ENCODE peak calls at places on chromosome 19, in four cellular contexts. M is amniotic epithelial cell; B is stimulated activated CD4-positive, alpha-beta T cell treated with anti-CD3 and anti-CD28 coated beads, Interleukin-1b, Interleukin-23, amount 100 ng/mL, for 4 hours; E is KG1. C is an unnamed sample.

GRCh38 chr19:45271098-45271497 is 20.0 kb downstream of the MARK4 start:
- DNase-seq in M (no peak), B (no peak), E (no peak), C (no peak)

GRCh38 chr19:18701250-18701608 is 17.7 kb downstream of the CRTC1 start:
- DNase-seq in M (no peak), B (no peak), E (no peak), C (no peak)

GRCh38 chr19:4108767-4109625 is 14.9 kb downstream of the MAP2K2 start:
- DNase-seq in M (no peak), B (no peak), E (peak; percentile 66), C (peak; percentile 59)

GRCh38 chr19:18804643-18805042 is 13.5 kb upstream of the COMP start:
- DNase-seq in M (no peak), B (no peak), E (no peak), C (no peak)

GRCh38 chr19:16446108-16447014 is 25.4 kb downstream of the EPS15L1 start:
- DNase-seq in M (no peak), B (no peak), E (no peak), C (no peak)

GRCh38 chr19:12766051-12766521 is 9.3 kb downstream of the HOOK2 start:
- DNase-seq in M (peak; percentile 70), B (peak; percentile 73), E (peak; percentile 42), C (peak; percentile 57)

GRCh38 chr19:4337906-4338440 is 654 bp downstream of the STAP2 start:
- DNase-seq in M (peak; percentile 15), B (no peak), E (no peak), C (no peak)

GRCh38 chr19:5968431-5969373 is 9.2 kb downstream of the RANBP3 start:
- DNase-seq in M (no peak), B (no peak), E (no peak), C (no peak)

GRCh38 chr19:6766357-6767080 is 716 bp downstream of the SH2D3A start:
- DNase-seq in M (no peak), B (no peak), E (no peak), C (no peak)

GRCh38 chr19:18672606-18673337 is 10.7 kb upstream of the CRTC1 start:
- DNase-seq in M (peak; percentile 35), B (no peak), E (no peak), C (no peak)

GRCh38 chr19:47089767-47090350 is 23.7 kb downstream of the ZC3H4 start:
- DNase-seq in M (no peak), B (no peak), E (no peak), C (no peak)

GRCh38 chr19:55676889-55677505 is 2.0 kb downstream of the EPN1 start:
- DNase-seq in M (no peak), B (no peak), E (no peak), C (no peak)

GRCh38 chr19:15452111-15453047 is 2.6 kb upstream of the WIZ start:
- DNase-seq in M (peak; percentile 91), B (no peak), E (no peak), C (no peak)

GRCh38 chr19:13029893-13030292 is 34.6 kb downstream of the NFIX start:
- DNase-seq in M (no peak), B (no peak), E (no peak), C (no peak)

GRCh38 chr19:34503546-34504272 is 22.2 kb downstream of the WTIP start:
- DNase-seq in M (no peak), B (no peak), E (no peak), C (no peak)

GRCh38 chr19:47110521-47111080 is 3.0 kb downstream of the ZC3H4 start:
- DNase-seq in M (no peak), B (peak; percentile 42), E (no peak), C (peak; percentile 68)

GRCh38 chr19:18478545-18479311 is 40.8 kb upstream of the ISYNA1 start:
- DNase-seq in M (peak; percentile 91), B (peak; percentile 19), E (peak; percentile 37), C (peak; percentile 59)

GRCh38 chr19:12837225-12837624 is 1.1 kb upstream of the MAST1 start:
- DNase-seq in M (no peak), B (no peak), E (no peak), C (no peak)

GRCh38 chr19:46787331-46788100 is 878 bp downstream of the SLC1A5 start:
- DNase-seq in M (peak; percentile 79), B (peak; percentile 36), E (peak; percentile 30), C (no peak)

GRCh38 chr19:7925171-7925837 is 631 bp downstream of the CTXN1 start:
- DNase-seq in M (peak; percentile 51), B (peak; percentile 72), E (peak; percentile 27), C (peak; percentile 66)

GRCh38 chr19:14305706-14306105 is 75.5 kb upstream of the ADGRE5 start:
- DNase-seq in M (no peak), B (no peak), E (no peak), C (no peak)

GRCh38 chr19:50465986-50466771 is 10.1 kb upstream of the EMC10 start:
- DNase-seq in M (no peak), B (no peak), E (no peak), C (no peak)

GRCh38 chr19:10898633-10899032 is 27.3 kb downstream of the CARM1 start:
- DNase-seq in M (no peak), B (no peak), E (no peak), C (no peak)

GRCh38 chr19:13441810-13442512 is 64.3 kb downstream of the CACNA1A start:
- DNase-seq in M (peak; percentile 5), B (peak; percentile 21), E (peak; percentile 26), C (peak; percentile 65)

GRCh38 chr19:35049456-35049855 is 7.9 kb downstream of the HPN start:
- DNase-seq in M (no peak), B (no peak), E (no peak), C (no peak)

GRCh38 chr19:40221858-40222619 is 3.9 kb upstream of the TTC9B start:
- DNase-seq in M (peak; percentile 91), B (peak; percentile 52), E (peak; percentile 57), C (peak; percentile 52)

GRCh38 chr19:12872941-12873890 is 8.0 kb downstream of the DNASE2 start:
- DNase-seq in M (peak; percentile 84), B (peak; percentile 7), E (no peak), C (no peak)

GRCh38 chr19:47663435-47663910 is 49.7 kb upstream of the EHD2 start:
- DNase-seq in M (peak; percentile 96), B (no peak), E (no peak), C (no peak)

GRCh38 chr19:49690656-49691242 is at the start of gene CPT1C:
- DNase-seq in M (peak; percentile 65), B (peak; percentile 52), E (no peak), C (peak; percentile 45)

GRCh38 chr19:36060430-36060829 is 5.7 kb downstream of the WDR62 start:
- DNase-seq in M (peak; percentile 62), B (peak; percentile 12), E (no peak), C (peak; percentile 15)

GRCh38 chr19:50162988-50163387 is at the start of gene IZUMO2:
- DNase-seq in M (no peak), B (no peak), E (no peak), C (no peak)

GRCh38 chr19:55640043-55640576 is 692 bp upstream of the ZNF580 start:
- DNase-seq in M (peak; percentile 73), B (peak; percentile 58), E (no peak), C (peak; percentile 59)

GRCh38 chr19:16340092-16340491 is 15.5 kb downstream of the KLF2 start:
- DNase-seq in M (peak; percentile 75), B (no peak), E (no peak), C (no peak)

GRCh38 chr19:32666084-32666483 is 8.9 kb downstream of the ANKRD27 start:
- DNase-seq in M (no peak), B (no peak), E (no peak), C (no peak)

GRCh38 chr19:12843328-12843727 is 5.0 kb downstream of the MAST1 start:
- DNase-seq in M (no peak), B (no peak), E (no peak), C (no peak)